ENCODE peak calls at places on chromosomes 6 and 20, in six cellular contexts. One of them, this sample, is unnamed.

GRCh38 chr6:145257757-145258521 is 477.4 kb downstream of the EPM2A start:
- DNase-seq in endothelial cell of umbilical vein: no peak
- DNase-seq in activated CD8-positive, alpha-beta T cell treated with anti-CD3 and anti-CD28 coated beads for 36 hours: no peak
- DNase-seq in colonic mucosa: no peak
- DNase-seq in mucosa of descending colon: no peak
- DNase-seq in neural crest cell: no peak
- DNase-seq in this sample: no peak

GRCh38 chr6:128597004-128597403 is 76.6 kb upstream of the PTPRK start:
- DNase-seq in colonic mucosa: no peak
- DNase-seq in mucosa of descending colon: no peak
- DNase-seq in activated CD8-positive, alpha-beta T cell treated with anti-CD3 and anti-CD28 coated beads for 36 hours: no peak
- DNase-seq in neural crest cell: no peak
- DNase-seq in endothelial cell of umbilical vein: no peak
- DNase-seq in this sample: no peak

GRCh38 chr6:87151786-87152527 is 3.4 kb upstream of the ZNF292 start:
- DNase-seq in mucosa of descending colon: peak
- DNase-seq in activated CD8-positive, alpha-beta T cell treated with anti-CD3 and anti-CD28 coated beads for 36 hours: peak
- DNase-seq in colonic mucosa: peak
- DNase-seq in endothelial cell of umbilical vein: peak
- DNase-seq in neural crest cell: peak
- DNase-seq in this sample: peak

GRCh38 chr20:36818831-36819230 is 45.3 kb upstream of the DSN1 start:
- DNase-seq in neural crest cell: no peak
- DNase-seq in endothelial cell of umbilical vein: peak
- DNase-seq in activated CD8-positive, alpha-beta T cell treated with anti-CD3 and anti-CD28 coated beads for 36 hours: no peak
- DNase-seq in mucosa of descending colon: no peak
- DNase-seq in colonic mucosa: no peak
- DNase-seq in this sample: no peak

GRCh38 chr20:33680681-33681080 is 5.5 kb downstream of the E2F1 start:
- DNase-seq in neural crest cell: no peak
- DNase-seq in endothelial cell of umbilical vein: no peak
- DNase-seq in colonic mucosa: no peak
- DNase-seq in activated CD8-positive, alpha-beta T cell treated with anti-CD3 and anti-CD28 coated beads for 36 hours: no peak
- DNase-seq in mucosa of descending colon: no peak
- DNase-seq in this sample: no peak

GRCh38 chr20:60078351-60079250 is 120.4 kb downstream of the CDH26 start:
- DNase-seq in endothelial cell of umbilical vein: no peak
- DNase-seq in mucosa of descending colon: no peak
- DNase-seq in neural crest cell: no peak
- DNase-seq in colonic mucosa: no peak
- DNase-seq in activated CD8-positive, alpha-beta T cell treated with anti-CD3 and anti-CD28 coated beads for 36 hours: no peak
- DNase-seq in this sample: no peak

GRCh38 chr6:107030151-107030550 is 2.2 kb downstream of the MTRES1 start:
- DNase-seq in mucosa of descending colon: no peak
- DNase-seq in neural crest cell: no peak
- DNase-seq in endothelial cell of umbilical vein: no peak
- DNase-seq in activated CD8-positive, alpha-beta T cell treated with anti-CD3 and anti-CD28 coated beads for 36 hours: no peak
- DNase-seq in colonic mucosa: no peak
- DNase-seq in this sample: no peak

GRCh38 chr6:27630727-27631613 is 158.1 kb upstream of the ZNF184 start:
- DNase-seq in colonic mucosa: peak
- DNase-seq in neural crest cell: peak
- DNase-seq in endothelial cell of umbilical vein: peak
- DNase-seq in mucosa of descending colon: peak
- DNase-seq in activated CD8-positive, alpha-beta T cell treated with anti-CD3 and anti-CD28 coated beads for 36 hours: peak
- DNase-seq in this sample: peak

GRCh38 chr6:105594272-105594671 is 191.4 kb upstream of the PREP start:
- DNase-seq in mucosa of descending colon: no peak
- DNase-seq in neural crest cell: no peak
- DNase-seq in endothelial cell of umbilical vein: no peak
- DNase-seq in colonic mucosa: no peak
- DNase-seq in activated CD8-positive, alpha-beta T cell treated with anti-CD3 and anti-CD28 coated beads for 36 hours: no peak
- DNase-seq in this sample: no peak

GRCh38 chr20:10940941-10941340 is 267.1 kb upstream of the JAG1 start:
- DNase-seq in endothelial cell of umbilical vein: no peak
- DNase-seq in neural crest cell: no peak
- DNase-seq in mucosa of descending colon: no peak
- DNase-seq in colonic mucosa: no peak
- DNase-seq in activated CD8-positive, alpha-beta T cell treated with anti-CD3 and anti-CD28 coated beads for 36 hours: no peak
- DNase-seq in this sample: no peak

GRCh38 chr6:119978274-119978889 is 628.8 kb upstream of the MAN1A1 start:
- DNase-seq in endothelial cell of umbilical vein: no peak
- DNase-seq in activated CD8-positive, alpha-beta T cell treated with anti-CD3 and anti-CD28 coated beads for 36 hours: peak
- DNase-seq in colonic mucosa: no peak
- DNase-seq in neural crest cell: no peak
- DNase-seq in mucosa of descending colon: peak
- DNase-seq in this sample: no peak

GRCh38 chr6:169839898-169840631 is 88.6 kb downstream of the ERMARD start:
- DNase-seq in neural crest cell: no peak
- DNase-seq in endothelial cell of umbilical vein: no peak
- DNase-seq in activated CD8-positive, alpha-beta T cell treated with anti-CD3 and anti-CD28 coated beads for 36 hours: no peak
- DNase-seq in mucosa of descending colon: no peak
- DNase-seq in colonic mucosa: peak
- DNase-seq in this sample: no peak

GRCh38 chr6:108118359-108118724 is 43.8 kb upstream of the OSTM1 start:
- DNase-seq in neural crest cell: no peak
- DNase-seq in mucosa of descending colon: no peak
- DNase-seq in endothelial cell of umbilical vein: no peak
- DNase-seq in activated CD8-positive, alpha-beta T cell treated with anti-CD3 and anti-CD28 coated beads for 36 hours: no peak
- DNase-seq in colonic mucosa: no peak
- DNase-seq in this sample: no peak

GRCh38 chr20:10249048-10249770 is 30.6 kb downstream of the SNAP25 start:
- DNase-seq in mucosa of descending colon: no peak
- DNase-seq in activated CD8-positive, alpha-beta T cell treated with anti-CD3 and anti-CD28 coated beads for 36 hours: no peak
- DNase-seq in neural crest cell: no peak
- DNase-seq in colonic mucosa: no peak
- DNase-seq in endothelial cell of umbilical vein: no peak
- DNase-seq in this sample: no peak

GRCh38 chr6:80633412-80633811 is 526.9 kb downstream of the BCKDHB start:
- DNase-seq in neural crest cell: no peak
- DNase-seq in endothelial cell of umbilical vein: no peak
- DNase-seq in colonic mucosa: no peak
- DNase-seq in activated CD8-positive, alpha-beta T cell treated with anti-CD3 and anti-CD28 coated beads for 36 hours: no peak
- DNase-seq in mucosa of descending colon: no peak
- DNase-seq in this sample: no peak

GRCh38 chr20:3224681-3225421 is 14.1 kb downstream of the SLC4A11 start:
- DNase-seq in endothelial cell of umbilical vein: no peak
- DNase-seq in neural crest cell: no peak
- DNase-seq in mucosa of descending colon: peak
- DNase-seq in colonic mucosa: peak
- DNase-seq in activated CD8-positive, alpha-beta T cell treated with anti-CD3 and anti-CD28 coated beads for 36 hours: no peak
- DNase-seq in this sample: no peak

GRCh38 chr6:150464966-150465365 is 96.2 kb downstream of the IYD start:
- DNase-seq in activated CD8-positive, alpha-beta T cell treated with anti-CD3 and anti-CD28 coated beads for 36 hours: no peak
- DNase-seq in mucosa of descending colon: no peak
- DNase-seq in colonic mucosa: no peak
- DNase-seq in endothelial cell of umbilical vein: no peak
- DNase-seq in neural crest cell: no peak
- DNase-seq in this sample: no peak

GRCh38 chr6:109816452-109817374 is 125.6 kb downstream of the FIG4 start:
- DNase-seq in endothelial cell of umbilical vein: no peak
- DNase-seq in neural crest cell: no peak
- DNase-seq in mucosa of descending colon: peak
- DNase-seq in colonic mucosa: peak
- DNase-seq in activated CD8-positive, alpha-beta T cell treated with anti-CD3 and anti-CD28 coated beads for 36 hours: no peak
- DNase-seq in this sample: no peak

GRCh38 chr6:18053555-18054445 is 66.4 kb upstream of the KIF13A start:
- DNase-seq in activated CD8-positive, alpha-beta T cell treated with anti-CD3 and anti-CD28 coated beads for 36 hours: no peak
- DNase-seq in colonic mucosa: peak
- DNase-seq in endothelial cell of umbilical vein: no peak
- DNase-seq in mucosa of descending colon: peak
- DNase-seq in neural crest cell: no peak
- DNase-seq in this sample: no peak

GRCh38 chr6:44667226-44667625 is 279.7 kb downstream of the CDC5L start:
- DNase-seq in activated CD8-positive, alpha-beta T cell treated with anti-CD3 and anti-CD28 coated beads for 36 hours: no peak
- DNase-seq in mucosa of descending colon: no peak
- DNase-seq in colonic mucosa: no peak
- DNase-seq in neural crest cell: no peak
- DNase-seq in endothelial cell of umbilical vein: no peak
- DNase-seq in this sample: no peak

GRCh38 chr6:153947817-153948447 is 91.1 kb upstream of the OPRM1 start:
- DNase-seq in mucosa of descending colon: peak
- DNase-seq in endothelial cell of umbilical vein: no peak
- DNase-seq in colonic mucosa: peak
- DNase-seq in neural crest cell: peak
- DNase-seq in activated CD8-positive, alpha-beta T cell treated with anti-CD3 and anti-CD28 coated beads for 36 hours: no peak
- DNase-seq in this sample: peak

GRCh38 chr6:44117397-44118128 is 9.7 kb downstream of the MRPL14 start:
- DNase-seq in mucosa of descending colon: no peak
- DNase-seq in endothelial cell of umbilical vein: no peak
- DNase-seq in colonic mucosa: no peak
- DNase-seq in activated CD8-positive, alpha-beta T cell treated with anti-CD3 and anti-CD28 coated beads for 36 hours: no peak
- DNase-seq in neural crest cell: no peak
- DNase-seq in this sample: no peak

GRCh38 chr20:45833883-45834796 is 541 bp downstream of the SNX21 start:
- DNase-seq in activated CD8-positive, alpha-beta T cell treated with anti-CD3 and anti-CD28 coated beads for 36 hours: peak
- DNase-seq in neural crest cell: peak
- DNase-seq in endothelial cell of umbilical vein: peak
- DNase-seq in colonic mucosa: peak
- DNase-seq in mucosa of descending colon: peak
- DNase-seq in this sample: peak

GRCh38 chr6:87220997-87221396 is 65.6 kb downstream of the ZNF292 start:
- DNase-seq in endothelial cell of umbilical vein: no peak
- DNase-seq in mucosa of descending colon: no peak
- DNase-seq in colonic mucosa: no peak
- DNase-seq in neural crest cell: no peak
- DNase-seq in activated CD8-positive, alpha-beta T cell treated with anti-CD3 and anti-CD28 coated beads for 36 hours: no peak
- DNase-seq in this sample: no peak

GRCh38 chr6:65259080-65259479 is 447.9 kb downstream of the EYS start:
- DNase-seq in endothelial cell of umbilical vein: peak
- DNase-seq in activated CD8-positive, alpha-beta T cell treated with anti-CD3 and anti-CD28 coated beads for 36 hours: no peak
- DNase-seq in neural crest cell: no peak
- DNase-seq in colonic mucosa: no peak
- DNase-seq in mucosa of descending colon: no peak
- DNase-seq in this sample: no peak

GRCh38 chr6:20712011-20712410 is 177.8 kb downstream of the CDKAL1 start:
- DNase-seq in colonic mucosa: no peak
- DNase-seq in neural crest cell: no peak
- DNase-seq in activated CD8-positive, alpha-beta T cell treated with anti-CD3 and anti-CD28 coated beads for 36 hours: no peak
- DNase-seq in endothelial cell of umbilical vein: peak
- DNase-seq in mucosa of descending colon: no peak
- DNase-seq in this sample: no peak

GRCh38 chr6:44250067-44250717 is 3.3 kb downstream of the HSP90AB1 start:
- DNase-seq in activated CD8-positive, alpha-beta T cell treated with anti-CD3 and anti-CD28 coated beads for 36 hours: no peak
- DNase-seq in mucosa of descending colon: no peak
- DNase-seq in endothelial cell of umbilical vein: no peak
- DNase-seq in colonic mucosa: no peak
- DNase-seq in neural crest cell: no peak
- DNase-seq in this sample: no peak

GRCh38 chr6:106514281-106514885 is 114.9 kb downstream of the RTN4IP1 start:
- DNase-seq in activated CD8-positive, alpha-beta T cell treated with anti-CD3 and anti-CD28 coated beads for 36 hours: no peak
- DNase-seq in mucosa of descending colon: peak
- DNase-seq in endothelial cell of umbilical vein: no peak
- DNase-seq in neural crest cell: no peak
- DNase-seq in colonic mucosa: no peak
- DNase-seq in this sample: no peak

GRCh38 chr20:48621256-48622078 is 206.3 kb downstream of the PREX1 start:
- DNase-seq in endothelial cell of umbilical vein: no peak
- DNase-seq in activated CD8-positive, alpha-beta T cell treated with anti-CD3 and anti-CD28 coated beads for 36 hours: no peak
- DNase-seq in colonic mucosa: peak
- DNase-seq in neural crest cell: no peak
- DNase-seq in mucosa of descending colon: peak
- DNase-seq in this sample: no peak

GRCh38 chr6:157768304-157768703 is 54.7 kb upstream of the SNX9 start:
- DNase-seq in endothelial cell of umbilical vein: no peak
- DNase-seq in colonic mucosa: no peak
- DNase-seq in mucosa of descending colon: no peak
- DNase-seq in activated CD8-positive, alpha-beta T cell treated with anti-CD3 and anti-CD28 coated beads for 36 hours: no peak
- DNase-seq in neural crest cell: no peak
- DNase-seq in this sample: no peak

DNA sequence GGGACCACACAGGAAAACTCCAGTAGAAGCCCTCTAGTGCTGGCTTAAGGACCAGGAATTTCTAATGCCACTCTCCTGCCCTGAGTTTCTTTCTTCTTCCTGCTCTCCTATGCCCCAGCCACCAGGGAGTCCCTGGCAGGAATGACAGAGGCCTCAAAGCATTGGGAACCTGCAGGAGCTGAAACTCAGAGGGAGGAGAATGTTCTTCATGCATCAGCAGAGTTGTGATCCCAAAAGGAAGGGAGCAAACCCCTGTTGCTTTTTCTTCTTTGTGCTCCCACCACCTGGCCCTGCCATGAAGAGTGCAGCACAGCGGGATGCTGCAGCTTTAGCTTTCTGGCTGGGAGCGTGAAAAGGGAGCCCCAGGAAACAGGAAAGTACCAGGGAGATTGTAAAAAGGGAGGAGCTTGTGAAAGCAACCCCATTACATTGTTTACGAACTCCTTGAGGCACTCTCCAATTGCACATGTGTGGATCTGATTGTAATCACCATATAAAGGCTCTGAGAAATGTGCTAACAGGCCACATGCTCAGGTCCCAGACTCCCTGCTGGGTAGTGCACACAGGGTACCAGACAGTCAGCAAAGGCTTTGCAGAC is 34.7 kb upstream of the FKBP1A start:
- DNase-seq in colonic mucosa: no peak
- DNase-seq in mucosa of descending colon: no peak
- DNase-seq in neural crest cell: no peak
- DNase-seq in endothelial cell of umbilical vein: peak
- DNase-seq in activated CD8-positive, alpha-beta T cell treated with anti-CD3 and anti-CD28 coated beads for 36 hours: no peak
- DNase-seq in this sample: no peak
- TF ChIP-seq CTCF in colonic mucosa: no peak
- TF ChIP-seq CTCF in mucosa of descending colon: no peak
- TF ChIP-seq CTCF in neural crest cell: no peak
- TF ChIP-seq CTCF in endothelial cell of umbilical vein: no peak
- TF ChIP-seq CTCF in activated CD8-positive, alpha-beta T cell treated with anti-CD3 and anti-CD28 coated beads for 36 hours: no peak
- TF ChIP-seq CTCF in this sample: no peak

GRCh38 chr6:92790381-92790780 is 629.0 kb downstream of the EPHA7 start:
- DNase-seq in activated CD8-positive, alpha-beta T cell treated with anti-CD3 and anti-CD28 coated beads for 36 hours: no peak
- DNase-seq in neural crest cell: no peak
- DNase-seq in endothelial cell of umbilical vein: no peak
- DNase-seq in colonic mucosa: no peak
- DNase-seq in mucosa of descending colon: no peak
- DNase-seq in this sample: no peak
- TF ChIP-seq CTCF in activated CD8-positive, alpha-beta T cell treated with anti-CD3 and anti-CD28 coated beads for 36 hours: no peak
- TF ChIP-seq CTCF in neural crest cell: no peak
- TF ChIP-seq CTCF in endothelial cell of umbilical vein: no peak
- TF ChIP-seq CTCF in colonic mucosa: no peak
- TF ChIP-seq CTCF in mucosa of descending colon: no peak
- TF ChIP-seq CTCF in this sample: no peak

GRCh38 chr20:62516345-62516744 is 40.5 kb upstream of the GATA5 start:
- DNase-seq in colonic mucosa: no peak
- DNase-seq in activated CD8-positive, alpha-beta T cell treated with anti-CD3 and anti-CD28 coated beads for 36 hours: no peak
- DNase-seq in endothelial cell of umbilical vein: no peak
- DNase-seq in mucosa of descending colon: peak
- DNase-seq in neural crest cell: no peak
- DNase-seq in this sample: no peak
- TF ChIP-seq CTCF in colonic mucosa: no peak
- TF ChIP-seq CTCF in activated CD8-positive, alpha-beta T cell treated with anti-CD3 and anti-CD28 coated beads for 36 hours: no peak
- TF ChIP-seq CTCF in endothelial cell of umbilical vein: no peak
- TF ChIP-seq CTCF in mucosa of descending colon: no peak
- TF ChIP-seq CTCF in neural crest cell: peak
- TF ChIP-seq CTCF in this sample: peak

GRCh38 chr20:19758888-19759331 is 852 bp downstream of the RIN2 start:
- DNase-seq in endothelial cell of umbilical vein: peak
- DNase-seq in colonic mucosa: peak
- DNase-seq in mucosa of descending colon: peak
- DNase-seq in activated CD8-positive, alpha-beta T cell treated with anti-CD3 and anti-CD28 coated beads for 36 hours: no peak
- DNase-seq in neural crest cell: peak
- DNase-seq in this sample: peak
- TF ChIP-seq CTCF in endothelial cell of umbilical vein: no peak
- TF ChIP-seq CTCF in colonic mucosa: no peak
- TF ChIP-seq CTCF in mucosa of descending colon: no peak
- TF ChIP-seq CTCF in activated CD8-positive, alpha-beta T cell treated with anti-CD3 and anti-CD28 coated beads for 36 hours: no peak
- TF ChIP-seq CTCF in neural crest cell: no peak
- TF ChIP-seq CTCF in this sample: no peak

GRCh38 chr6:125759184-125759902 is 9.9 kb downstream of the HEY2 start:
- DNase-seq in neural crest cell: peak
- DNase-seq in colonic mucosa: no peak
- DNase-seq in endothelial cell of umbilical vein: no peak
- DNase-seq in activated CD8-positive, alpha-beta T cell treated with anti-CD3 and anti-CD28 coated beads for 36 hours: peak
- DNase-seq in mucosa of descending colon: peak
- DNase-seq in this sample: no peak
- TF ChIP-seq CTCF in neural crest cell: peak
- TF ChIP-seq CTCF in colonic mucosa: no peak
- TF ChIP-seq CTCF in endothelial cell of umbilical vein: peak
- TF ChIP-seq CTCF in activated CD8-positive, alpha-beta T cell treated with anti-CD3 and anti-CD28 coated beads for 36 hours: peak
- TF ChIP-seq CTCF in mucosa of descending colon: no peak
- TF ChIP-seq CTCF in this sample: peak